ENCODE peak calls at places on chromosomes 5 and 9, in nine cellular contexts. A is testis, J is SK-N-SH, Z is foreskin fibroblast, F is GM13977, R is astrocyte of the spinal cord, U is AG04449, Q is body of pancreas, O is uterus. D is an unnamed sample.

GRCh38 chr9:4967521-4967920 is 17.6 kb upstream of the JAK2 start:
- DNase-seq in A (no peak), J (no peak), Z (no peak), F (no peak), R (peak), U (no peak), Q (no peak), O (no peak), D (no peak)

GRCh38 chr5:168740821-168741213 is 161.6 kb upstream of the PANK3 start:
- DNase-seq in A (no peak), J (no peak), Z (no peak), F (no peak), R (no peak), U (no peak), Q (no peak), O (peak), D (no peak)

GRCh38 chr5:53730938-53731337 is 170.5 kb downstream of the NDUFS4 start:
- DNase-seq in A (no peak), J (no peak), Z (no peak), F (no peak), R (no peak), U (no peak), Q (no peak), O (no peak), D (no peak)

GRCh38 chr5:134763221-134763620 is 4.6 kb downstream of the DDX46 start:
- DNase-seq in A (no peak), J (no peak), Z (no peak), F (no peak), R (no peak), U (no peak), Q (no peak), O (no peak), D (no peak)

GRCh38 chr5:172005708-172006377 is 595 bp downstream of the FBXW11 start:
- DNase-seq in A (peak), J (peak), Z (no peak), F (peak), R (peak), U (no peak), Q (peak), O (peak), D (peak)

GRCh38 chr9:137971477-137972138 is 94.0 kb downstream of the CACNA1B start:
- DNase-seq in A (peak), J (peak), Z (no peak), F (no peak), R (no peak), U (no peak), Q (no peak), O (no peak), D (no peak)

GRCh38 chr9:561430-561829 is 280.1 kb upstream of the DMRT1 start:
- DNase-seq in A (no peak), J (no peak), Z (peak), F (no peak), R (peak), U (no peak), Q (no peak), O (no peak), D (no peak)

GRCh38 chr5:167261309-167262100 is 1029.9 kb upstream of the WWC1 start:
- DNase-seq in A (no peak), J (no peak), Z (no peak), F (peak), R (no peak), U (no peak), Q (no peak), O (no peak), D (no peak)

GRCh38 chr5:164203581-164204225 is 698.3 kb downstream of the MAT2B start:
- DNase-seq in A (no peak), J (no peak), Z (no peak), F (no peak), R (peak), U (no peak), Q (no peak), O (no peak), D (no peak)

GRCh38 chr5:5421149-5421960 is 1.1 kb upstream of the ICE1 start:
- DNase-seq in A (no peak), J (no peak), Z (no peak), F (no peak), R (peak), U (no peak), Q (no peak), O (no peak), D (peak)

GRCh38 chr5:178230879-178231735 is 1.5 kb downstream of the PHYKPL start:
- DNase-seq in A (no peak), J (no peak), Z (peak), F (no peak), R (no peak), U (no peak), Q (peak), O (no peak), D (no peak)

GRCh38 chr5:96657068-96657467 is 5.1 kb upstream of the CAST start:
- DNase-seq in A (no peak), J (no peak), Z (peak), F (peak), R (peak), U (peak), Q (no peak), O (peak), D (peak)

GRCh38 chr5:158670199-158670598 is 429.5 kb downstream of the EBF1 start:
- DNase-seq in A (no peak), J (no peak), Z (no peak), F (no peak), R (no peak), U (no peak), Q (no peak), O (no peak), D (no peak)

GRCh38 chr5:23026252-23027170 is 173.4 kb upstream of the CDH12 start:
- DNase-seq in A (no peak), J (no peak), Z (peak), F (no peak), R (no peak), U (no peak), Q (no peak), O (no peak), D (no peak)

GRCh38 chr5:94693043-94693822 is 74.8 kb downstream of the SLF1 start:
- DNase-seq in A (no peak), J (peak), Z (peak), F (no peak), R (peak), U (peak), Q (no peak), O (no peak), D (no peak)

GRCh38 chr5:77175235-77175634 is 35.2 kb upstream of the PDE8B start:
- DNase-seq in A (no peak), J (no peak), Z (no peak), F (no peak), R (no peak), U (no peak), Q (no peak), O (no peak), D (no peak)

GRCh38 chr5:34762321-34762871 is 76.6 kb upstream of the TTC23L start:
- DNase-seq in A (peak), J (peak), Z (peak), F (no peak), R (peak), U (peak), Q (no peak), O (peak), D (no peak)

GRCh38 chr9:121622842-121623203 is 28.6 kb upstream of the DAB2IP start:
- DNase-seq in A (no peak), J (no peak), Z (no peak), F (no peak), R (no peak), U (no peak), Q (peak), O (no peak), D (no peak)

GRCh38 chr9:112819635-112820496 is 69.3 kb downstream of the SNX30 start:
- DNase-seq in A (peak), J (peak), Z (peak), F (peak), R (peak), U (peak), Q (peak), O (peak), D (peak)

GRCh38 chr9:130860458-130861316 is 25.6 kb downstream of the ABL1 start:
- DNase-seq in A (peak), J (no peak), Z (peak), F (no peak), R (peak), U (peak), Q (peak), O (peak), D (no peak)

GRCh38 chr9:89922099-89922498 is 317.3 kb downstream of the GADD45G start:
- DNase-seq in A (no peak), J (peak), Z (no peak), F (no peak), R (no peak), U (no peak), Q (no peak), O (no peak), D (no peak)

GRCh38 chr5:88883566-88884434 is 816 bp upstream of the MEF2C start:
- DNase-seq in A (peak), J (peak), Z (peak), F (peak), R (peak), U (no peak), Q (peak), O (peak), D (peak)

GRCh38 chr5:118441034-118441433 is 547.3 kb downstream of the DTWD2 start:
- DNase-seq in A (no peak), J (no peak), Z (no peak), F (no peak), R (no peak), U (no peak), Q (no peak), O (no peak), D (no peak)

GRCh38 chr9:93378276-93378675 is 73.2 kb upstream of the FAM120A start:
- DNase-seq in A (no peak), J (no peak), Z (no peak), F (no peak), R (no peak), U (no peak), Q (no peak), O (no peak), D (no peak)

GRCh38 chr9:93379051-93379450 is 72.4 kb upstream of the FAM120A start:
- DNase-seq in A (no peak), J (no peak), Z (no peak), F (no peak), R (no peak), U (no peak), Q (no peak), O (no peak), D (no peak)

DNA sequence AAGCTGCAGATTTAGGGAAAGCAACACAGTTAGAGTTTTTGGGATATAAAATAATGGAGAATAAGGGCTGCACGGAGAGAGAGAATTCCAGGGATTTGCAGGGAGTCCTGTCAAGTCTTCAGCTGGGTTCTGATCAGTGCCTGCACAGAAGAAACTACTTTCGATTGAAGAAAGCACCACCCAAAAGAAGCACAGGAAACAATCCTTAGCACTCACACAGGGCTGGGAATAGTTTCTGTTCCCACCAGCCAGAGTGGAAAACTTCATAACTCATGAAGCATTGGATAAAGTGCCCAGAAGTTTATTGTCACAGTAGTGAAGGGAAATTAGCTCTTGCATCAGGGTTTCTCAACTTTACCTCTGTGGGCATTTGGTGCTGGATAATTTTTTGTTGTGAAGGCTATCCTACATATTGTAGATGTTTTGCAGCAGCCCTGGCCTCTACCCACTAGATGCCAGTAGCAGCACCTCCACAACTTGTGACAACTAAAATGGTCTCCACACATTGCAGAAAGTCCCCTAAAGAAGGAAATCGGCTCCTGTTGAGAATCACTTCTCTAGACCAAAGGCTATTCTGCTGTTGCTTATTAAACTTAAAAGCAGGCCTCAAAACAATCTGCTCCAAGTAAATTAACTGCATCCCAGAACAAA is 71.0 kb upstream of the FAM120A start:
- DNase-seq in A (no peak), J (no peak), Z (no peak), F (no peak), R (no peak), U (no peak), Q (no peak), O (no peak), D (no peak)
- TF ChIP-seq CTCF in A (no peak), J (no peak), Z (no peak), F (no peak), R (no peak), U (no peak), Q (no peak), O (no peak), D (no peak)

GRCh38 chr9:12813960-12814876 is 39.4 kb downstream of the LURAP1L start:
- DNase-seq in A (peak), J (peak), Z (peak), F (peak), R (peak), U (peak), Q (peak), O (peak), D (peak)
- TF ChIP-seq CTCF in A (peak), J (peak), Z (peak), F (no peak), R (peak), U (peak), Q (no peak), O (peak), D (no peak)

GRCh38 chr9:133604214-133604613 is 5.0 kb downstream of the FAM163B start:
- DNase-seq in A (no peak), J (peak), Z (no peak), F (no peak), R (no peak), U (no peak), Q (no peak), O (no peak), D (no peak)
- TF ChIP-seq CTCF in A (no peak), J (no peak), Z (no peak), F (no peak), R (no peak), U (no peak), Q (no peak), O (no peak), D (no peak)

GRCh38 chr9:125438506-125439433 is 177.1 kb downstream of the GAPVD1 start:
- DNase-seq in A (no peak), J (no peak), Z (no peak), F (no peak), R (no peak), U (no peak), Q (no peak), O (no peak), D (no peak)

GRCh38 chr9:125437771-125438221 is 176.2 kb downstream of the GAPVD1 start:
- DNase-seq in A (no peak), J (no peak), Z (no peak), F (no peak), R (no peak), U (no peak), Q (no peak), O (no peak), D (no peak)

GRCh38 chr9:125435776-125436612 is 174.4 kb downstream of the GAPVD1 start:
- DNase-seq in A (no peak), J (no peak), Z (no peak), F (no peak), R (no peak), U (no peak), Q (no peak), O (no peak), D (no peak)

GRCh38 chr9:125434986-125435775 is 173.6 kb downstream of the GAPVD1 start:
- DNase-seq in A (no peak), J (no peak), Z (no peak), F (no peak), R (no peak), U (no peak), Q (no peak), O (no peak), D (no peak)

GRCh38 chr9:125436613-125437443 is 175.2 kb downstream of the GAPVD1 start:
- DNase-seq in A (no peak), J (no peak), Z (no peak), F (no peak), R (no peak), U (no peak), Q (no peak), O (no peak), D (no peak)
- TF ChIP-seq CTCF in A (no peak), J (no peak), Z (no peak), F (no peak), R (no peak), U (no peak), Q (no peak), O (no peak), D (no peak)

DNA sequence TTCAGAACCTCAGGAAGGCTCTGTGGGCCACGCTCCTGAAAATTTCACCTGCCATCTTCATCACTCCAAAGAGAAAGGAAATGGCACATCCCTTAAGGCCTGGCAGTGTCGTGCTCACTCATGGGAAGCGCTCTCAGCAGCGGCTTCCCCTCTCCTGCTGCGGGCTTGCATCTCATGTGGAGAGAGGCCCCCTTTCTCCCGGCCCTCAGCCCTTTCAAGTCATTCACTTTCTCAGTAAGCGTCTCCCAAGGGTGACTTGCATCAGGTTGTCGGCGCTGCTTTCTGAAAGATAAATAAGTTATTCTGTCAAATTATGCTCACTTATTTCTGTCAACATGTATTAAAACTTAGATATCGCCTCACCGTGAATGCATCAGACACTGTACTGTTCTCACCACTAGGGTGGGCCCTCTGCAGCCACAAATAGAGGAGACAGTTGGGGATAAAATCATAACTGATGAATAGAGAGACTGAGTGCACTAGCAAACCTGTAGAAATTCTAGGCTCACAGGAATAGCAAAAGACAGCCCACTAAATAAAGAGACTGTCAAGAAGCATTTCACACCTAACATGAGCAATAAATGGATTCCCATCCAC is 174.6 kb downstream of the RFK start:
- DNase-seq in A (no peak), J (peak), Z (no peak), F (no peak), R (peak), U (no peak), Q (no peak), O (no peak), D (no peak)
- TF ChIP-seq CTCF in A (peak), J (peak), Z (peak), F (peak), R (peak), U (peak), Q (no peak), O (no peak), D (no peak)

DNA sequence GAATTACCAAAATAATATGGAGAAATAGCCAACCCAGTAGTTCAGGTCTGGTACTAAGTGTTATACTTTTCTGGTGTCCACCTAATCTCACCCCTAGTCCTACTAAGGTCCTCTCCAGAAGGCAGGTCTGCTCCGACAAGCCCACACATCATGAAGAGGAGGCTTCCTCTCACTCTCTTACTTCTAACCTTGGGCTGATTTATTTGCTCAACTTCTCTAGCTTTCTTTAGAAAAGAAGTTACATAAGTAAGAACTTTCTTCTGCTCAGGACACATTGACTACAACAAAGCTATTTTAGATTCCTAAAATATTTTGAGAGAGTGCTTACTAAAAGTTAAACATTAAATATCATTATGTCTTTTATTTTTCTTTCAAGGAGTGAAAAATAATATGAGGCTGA is 329.7 kb upstream of the NREP start:
- DNase-seq in A (no peak), J (no peak), Z (no peak), F (no peak), R (no peak), U (no peak), Q (no peak), O (no peak), D (no peak)
- TF ChIP-seq CTCF in A (no peak), J (no peak), Z (no peak), F (no peak), R (no peak), U (no peak), Q (no peak), O (no peak), D (no peak)

GRCh38 chr5:36734422-36734821 is 128.0 kb downstream of the SLC1A3 start:
- DNase-seq in A (no peak), J (peak), Z (no peak), F (no peak), R (peak), U (no peak), Q (no peak), O (no peak), D (peak)
- TF ChIP-seq CTCF in A (no peak), J (peak), Z (no peak), F (peak), R (peak), U (peak), Q (no peak), O (no peak), D (peak)

DNA sequence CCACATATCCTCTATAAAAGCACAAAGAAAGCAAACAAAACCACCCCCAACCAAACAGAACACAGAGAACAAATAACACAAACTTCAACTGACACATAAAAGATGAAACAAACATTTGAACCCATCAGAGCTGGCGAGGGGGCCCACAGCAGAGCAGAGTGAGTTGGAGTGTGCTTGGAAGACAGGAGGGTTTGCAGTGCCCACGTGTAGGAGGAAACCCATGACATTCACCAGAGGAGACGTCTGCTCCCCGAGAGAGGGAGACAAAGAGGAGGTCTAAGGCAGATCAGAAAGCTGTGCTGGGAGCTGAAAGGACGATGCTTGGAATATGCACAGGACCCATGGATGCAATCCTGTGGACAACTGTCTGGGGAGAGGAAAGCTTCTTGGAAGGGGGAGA is 27.0 kb downstream of the MRPL36 start:
- DNase-seq in A (no peak), J (peak), Z (peak), F (peak), R (peak), U (peak), Q (no peak), O (no peak), D (no peak)
- TF ChIP-seq CTCF in A (no peak), J (peak), Z (peak), F (peak), R (peak), U (peak), Q (no peak), O (no peak), D (no peak)

D was measured in Calu3.